ENCODE peak calls at places on chromosomes 16 and 17, in seven cellular contexts. G, U, M, X, Y, W and A are unnamed samples.

GRCh38 chr17:49527927-49528651 is 33.0 kb downstream of the NGFR start:
- DNase-seq in G (no peak), U (no peak), M (no peak), X (no peak), Y (no peak), W (no peak), A (no peak)

GRCh38 chr16:31354394-31355291 is at the start of gene ITGAX:
- DNase-seq in G (peak; percentile 35), U (peak; percentile 49), M (peak; percentile 49), X (peak; percentile 85), Y (peak; percentile 62), W (no peak), A (no peak)

GRCh38 chr17:81828656-81829055 is 4.4 kb downstream of the MCRIP1 start:
- DNase-seq in G (no peak), U (no peak), M (no peak), X (no peak), Y (no peak), W (no peak), A (no peak)

GRCh38 chr17:19724501-19725420 is 8.4 kb upstream of the SLC47A2 start:
- DNase-seq in G (no peak), U (peak; percentile 70), M (peak; percentile 76), X (peak; percentile 90), Y (peak; percentile 75), W (peak; percentile 48), A (no peak)

GRCh38 chr17:3647769-3648540 is 11.4 kb downstream of the CTNS start:
- DNase-seq in G (peak; percentile 62), U (peak; percentile 72), M (peak; percentile 51), X (no peak), Y (peak; percentile 87), W (no peak), A (peak; percentile 55)

GRCh38 chr16:3594316-3595109 is 16.9 kb downstream of the SLX4 start:
- DNase-seq in G (no peak), U (no peak), M (no peak), X (no peak), Y (no peak), W (no peak), A (no peak)

GRCh38 chr17:82528484-82529265 is 9.1 kb downstream of the FOXK2 start:
- DNase-seq in G (peak; percentile 82), U (peak; percentile 33), M (peak; percentile 58), X (peak; percentile 63), Y (peak; percentile 87), W (no peak), A (peak; percentile 37)

GRCh38 chr16:78926723-78927200 is 673.8 kb downstream of the MAF start:
- DNase-seq in G (no peak), U (no peak), M (no peak), X (no peak), Y (no peak), W (no peak), A (no peak)

GRCh38 chr16:89115216-89115949 is 21.7 kb downstream of the ACSF3 start:
- DNase-seq in G (no peak), U (peak; percentile 75), M (peak; percentile 67), X (peak; percentile 93), Y (peak; percentile 65), W (peak; percentile 64), A (no peak)

GRCh38 chr17:58156839-58157803 is 8.9 kb downstream of the OR4D1 start:
- DNase-seq in G (peak; percentile 56), U (no peak), M (peak; percentile 17), X (no peak), Y (peak; percentile 69), W (no peak), A (no peak)

GRCh38 chr16:89565256-89565505 is 4.7 kb downstream of the RPL13 start:
- DNase-seq in G (no peak), U (no peak), M (peak; percentile 59), X (no peak), Y (no peak), W (no peak), A (no peak)

GRCh38 chr16:80084163-80084562 is 456.6 kb upstream of the DYNLRB2 start:
- DNase-seq in G (no peak), U (no peak), M (no peak), X (no peak), Y (no peak), W (no peak), A (no peak)

GRCh38 chr16:676565-677297 is 1.3 kb downstream of the RHBDL1 start:
- DNase-seq in G (no peak), U (peak; percentile 83), M (peak; percentile 94), X (no peak), Y (no peak), W (no peak), A (no peak)

GRCh38 chr17:40605301-40605700 is 40.0 kb upstream of the CCR7 start:
- DNase-seq in G (no peak), U (no peak), M (no peak), X (no peak), Y (no peak), W (no peak), A (no peak)

GRCh38 chr17:44919885-44920564 is 4.7 kb upstream of the GFAP start:
- DNase-seq in G (peak; percentile 97), U (peak; percentile 83), M (peak; percentile 74), X (peak; percentile 87), Y (peak; percentile 87), W (peak; percentile 75), A (peak; percentile 66)

GRCh38 chr17:44355642-44356099 is 8.0 kb downstream of the FAM171A2 start:
- DNase-seq in G (no peak), U (no peak), M (no peak), X (no peak), Y (no peak), W (no peak), A (no peak)

GRCh38 chr16:67164599-67165061 is at the start of gene HSF4:
- DNase-seq in G (no peak), U (peak; percentile 79), M (peak; percentile 78), X (peak; percentile 83), Y (peak; percentile 64), W (no peak), A (no peak)

GRCh38 chr16:55478827-55479559 is at the start of gene MMP2:
- DNase-seq in G (no peak), U (peak; percentile 43), M (peak; percentile 39), X (peak; percentile 87), Y (peak; percentile 79), W (peak; percentile 75), A (peak; percentile 69)

GRCh38 chr17:46157443-46158107 is 35.7 kb downstream of the KANSL1 start:
- DNase-seq in G (no peak), U (no peak), M (no peak), X (no peak), Y (no peak), W (no peak), A (no peak)

GRCh38 chr17:41666336-41666680 is 22.4 kb upstream of the EIF1 start:
- DNase-seq in G (peak; percentile 52), U (no peak), M (peak; percentile 62), X (peak; percentile 65), Y (no peak), W (no peak), A (peak; percentile 44)

GRCh38 chr17:28550858-28551257 is 1.6 kb downstream of the UNC119 start:
- DNase-seq in G (no peak), U (no peak), M (no peak), X (no peak), Y (no peak), W (no peak), A (no peak)

GRCh38 chr16:81555660-81556059 is 111.1 kb downstream of the CMIP start:
- DNase-seq in G (no peak), U (no peak), M (no peak), X (no peak), Y (no peak), W (no peak), A (no peak)
- H3K4me1 ChIP-seq in G (peaks cover 98% of the 10 kb centered on the region), U (peaks cover 92% of the 10 kb centered on the region), M (peaks cover 14% of the 10 kb centered on the region), X (no peaks in the 10 kb centered on the region), Y (no peaks in the 10 kb centered on the region), W (peaks cover 19% of the 10 kb centered on the region), A (no peaks in the 10 kb centered on the region)

GRCh38 chr17:1375615-1376014 is 24.4 kb downstream of the YWHAE start:
- DNase-seq in G (no peak), U (no peak), M (no peak), X (no peak), Y (no peak), W (no peak), A (no peak)

GRCh38 chr17:1373710-1374237 is 26.2 kb downstream of the YWHAE start:
- DNase-seq in G (no peak), U (no peak), M (no peak), X (no peak), Y (no peak), W (no peak), A (no peak)

GRCh38 chr17:1372618-1373017 is 27.4 kb downstream of the YWHAE start:
- DNase-seq in G (no peak), U (no peak), M (no peak), X (no peak), Y (no peak), W (no peak), A (no peak)

GRCh38 chr17:1376061-1376460 is 24.0 kb downstream of the YWHAE start:
- DNase-seq in G (no peak), U (no peak), M (no peak), X (no peak), Y (no peak), W (no peak), A (no peak)

GRCh38 chr17:1374426-1375177 is 25.4 kb downstream of the YWHAE start:
- DNase-seq in G (no peak), U (no peak), M (no peak), X (no peak), Y (no peak), W (no peak), A (no peak)
- H3K4me1 ChIP-seq in G (peaks cover 39% of the 10 kb centered on the region), U (peaks cover 98% of the 10 kb centered on the region), M (peaks cover 20% of the 10 kb centered on the region), X (peaks cover 6% of the 10 kb centered on the region), Y (peaks cover 64% of the 10 kb centered on the region), W (peaks cover 94% of the 10 kb centered on the region), A (peaks cover 42% of the 10 kb centered on the region)

GRCh38 chr17:18006495-18007239 is 32.3 kb downstream of the ATPAF2 start:
- DNase-seq in G (no peak), U (no peak), M (no peak), X (no peak), Y (no peak), W (no peak), A (no peak)

GRCh38 chr17:18008496-18009268 is 30.3 kb downstream of the ATPAF2 start:
- DNase-seq in G (no peak), U (no peak), M (no peak), X (no peak), Y (no peak), W (no peak), A (no peak)

GRCh38 chr17:18004345-18004744 is 31.7 kb downstream of the DRC3 start:
- DNase-seq in G (no peak), U (no peak), M (no peak), X (no peak), Y (no peak), W (no peak), A (no peak)

GRCh38 chr17:18004901-18005305 is 32.2 kb downstream of the DRC3 start:
- DNase-seq in G (peak; percentile 80), U (no peak), M (no peak), X (no peak), Y (no peak), W (no peak), A (no peak)

GRCh38 chr17:18005496-18005895 is 32.8 kb downstream of the DRC3 start:
- DNase-seq in G (no peak), U (no peak), M (no peak), X (no peak), Y (no peak), W (no peak), A (no peak)
- H3K4me1 ChIP-seq in G (no peaks in the 10 kb centered on the region), U (no peaks in the 10 kb centered on the region), M (no peaks in the 10 kb centered on the region), X (no peaks in the 10 kb centered on the region), Y (no peaks in the 10 kb centered on the region), W (no peaks in the 10 kb centered on the region), A (no peaks in the 10 kb centered on the region)

DNA sequence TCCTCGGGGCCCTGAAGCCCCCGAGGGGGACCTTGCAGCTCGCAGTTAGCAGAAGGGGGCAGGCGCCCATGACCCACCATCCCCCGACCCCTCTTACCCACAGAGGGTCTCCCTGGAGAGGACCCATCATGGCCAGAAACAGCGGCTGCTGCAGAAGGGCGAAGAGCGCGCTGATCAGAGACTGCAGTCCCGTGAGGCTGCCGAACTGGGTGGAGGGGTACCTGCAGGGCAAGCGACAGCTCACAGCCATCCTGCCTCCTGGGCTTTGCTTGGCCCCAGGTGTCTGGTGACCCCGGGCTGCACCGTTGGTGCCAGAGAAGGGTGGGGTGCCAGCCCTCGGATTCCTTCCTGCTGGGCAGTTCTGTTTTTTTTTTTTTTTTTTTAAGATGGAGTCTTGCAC is 13.9 kb upstream of the PITPNA start:
- DNase-seq in G (no peak), U (no peak), M (no peak), X (no peak), Y (no peak), W (no peak), A (no peak)
- H3K4me1 ChIP-seq in G (peaks cover 17% of the 10 kb centered on the region), U (peaks cover 56% of the 10 kb centered on the region), M (peaks cover 16% of the 10 kb centered on the region), X (no peaks in the 10 kb centered on the region), Y (peaks cover 30% of the 10 kb centered on the region), W (peaks cover 66% of the 10 kb centered on the region), A (no peaks in the 10 kb centered on the region)